ENCODE peak calls at places on chromosomes 3 and 15, in ten cellular contexts. N, W, R, D, L, K, Z, S, M and J are unnamed samples.

GRCh38 chr3:142651711-142652110 is 55.5 kb downstream of the PLS1 start:
- DNase-seq in Z (no peak), L (no peak), M (no peak), D (peak; percentile 17), K (no peak), W (no peak), N (no peak), S (no peak), R (no peak), J (no peak)

GRCh38 chr15:34791701-34792100 is 3.6 kb downstream of the ACTC1 start:
- DNase-seq in D (no peak), M (no peak), W (no peak), L (no peak), R (no peak), Z (no peak), K (no peak), N (no peak), S (no peak), J (no peak)

GRCh38 chr3:145727416-145727930 is 433.5 kb downstream of the PLOD2 start:
- DNase-seq in M (no peak), N (no peak), K (no peak), L (no peak), D (no peak), Z (no peak), W (no peak), S (no peak), R (no peak), J (no peak)

GRCh38 chr15:48559270-48559669 is 86.2 kb downstream of the FBN1 start:
- DNase-seq in K (no peak), R (peak; percentile 71), Z (no peak), W (no peak), D (peak; percentile 95), S (no peak), N (no peak), L (no peak), M (no peak), J (no peak)

GRCh38 chr3:123764642-123765041 is 119.5 kb downstream of the MYLK start:
- DNase-seq in S (no peak), W (no peak), L (no peak), M (no peak), Z (no peak), N (no peak), D (no peak), R (no peak), K (peak; percentile 23), J (no peak)

GRCh38 chr3:129650256-129650872 is 43.9 kb upstream of the PLXND1 start:
- DNase-seq in L (peak; percentile 52), Z (no peak), W (no peak), N (peak; percentile 53), K (peak; percentile 86), M (peak; percentile 53), S (peak; percentile 68), R (peak; percentile 86), D (peak; percentile 81), J (peak; percentile 57)

GRCh38 chr15:62624541-62625399 is 417.8 kb upstream of the TPM1 start:
- DNase-seq in K (no peak), S (no peak), N (no peak), M (no peak), Z (no peak), R (no peak), L (no peak), D (peak; percentile 83), W (no peak), J (no peak)

GRCh38 chr3:47884603-47885002 is 81.7 kb downstream of the DHX30 start:
- DNase-seq in M (no peak), K (no peak), D (no peak), W (no peak), L (no peak), S (no peak), R (no peak), N (no peak), Z (no peak), J (no peak)

GRCh38 chr15:57527382-57528091 is 64.2 kb upstream of the MYZAP start:
- DNase-seq in W (peak; percentile 88), R (peak; percentile 71), N (no peak), K (peak; percentile 78), D (peak; percentile 88), S (no peak), Z (no peak), L (peak; percentile 44), M (no peak), J (peak; percentile 42)

GRCh38 chr3:66748175-66748876 is 247.5 kb upstream of the LRIG1 start:
- DNase-seq in N (no peak), Z (no peak), D (no peak), S (no peak), R (no peak), K (no peak), W (no peak), L (no peak), M (no peak), J (no peak)

GRCh38 chr3:16319723-16320122 is 54.7 kb downstream of the OXNAD1 start:
- DNase-seq in N (no peak), S (no peak), K (no peak), D (no peak), M (no peak), R (no peak), W (no peak), Z (no peak), L (no peak), J (no peak)

GRCh38 chr3:55630921-55631299 is 143.8 kb upstream of the WNT5A start:
- DNase-seq in S (no peak), Z (no peak), K (no peak), D (no peak), R (no peak), N (no peak), M (no peak), L (no peak), W (no peak), J (no peak)

GRCh38 chr15:22850055-22850454 is 11.6 kb downstream of the NIPA2 start:
- DNase-seq in K (no peak), R (no peak), L (no peak), Z (no peak), N (no peak), S (no peak), M (no peak), W (no peak), D (peak; percentile 76), J (no peak)

GRCh38 chr3:194857459-194858113 is 171.9 kb downstream of the FAM43A start:
- DNase-seq in Z (no peak), L (no peak), D (peak; percentile 54), R (no peak), M (no peak), W (no peak), K (no peak), N (no peak), S (no peak), J (no peak)

GRCh38 chr15:67543348-67543718 is 830 bp downstream of the MAP2K5 start:
- DNase-seq in N (peak; percentile 25), W (no peak), M (no peak), R (no peak), Z (no peak), S (no peak), L (no peak), D (no peak), K (no peak), J (no peak)

GRCh38 chr3:143207338-143207961 is 87.9 kb downstream of the CHST2 start:
- DNase-seq in R (no peak), M (no peak), K (peak; percentile 25), N (no peak), Z (no peak), S (no peak), L (no peak), D (peak; percentile 77), W (no peak), J (no peak)

GRCh38 chr3:120144267-120144666 is 50.0 kb upstream of the GSK3B start:
- DNase-seq in D (peak; percentile 55), W (no peak), Z (no peak), S (peak; percentile 34), R (no peak), K (no peak), N (no peak), L (no peak), M (no peak), J (no peak)

GRCh38 chr15:42405876-42406482 is 46.7 kb downstream of the CAPN3 start:
- DNase-seq in N (no peak), R (no peak), S (no peak), K (no peak), D (no peak), Z (no peak), W (no peak), L (no peak), M (no peak), J (no peak)

GRCh38 chr3:5122741-5123706 is 932 bp downstream of the ARL8B start:
- DNase-seq in N (peak; percentile 5), M (peak; percentile 5), L (peak; percentile 29), Z (no peak), S (peak; percentile 36), D (peak; percentile 84), R (peak; percentile 68), W (no peak), K (peak; percentile 40), J (peak; percentile 10)

GRCh38 chr3:112308151-112308911 is 14.3 kb upstream of the SLC9C1 start:
- DNase-seq in R (no peak), S (no peak), D (peak; percentile 85), L (no peak), Z (no peak), W (no peak), K (no peak), M (no peak), N (no peak), J (no peak)

GRCh38 chr3:64666171-64666581 is 21.6 kb downstream of the ADAMTS9 start:
- DNase-seq in D (peak; percentile 59), W (no peak), L (no peak), N (no peak), R (no peak), K (no peak), S (no peak), M (no peak), Z (no peak), J (no peak)

GRCh38 chr3:146091397-146091796 is 69.6 kb downstream of the PLOD2 start:
- DNase-seq in D (no peak), N (no peak), K (no peak), M (no peak), Z (no peak), R (no peak), L (no peak), S (no peak), W (no peak), J (no peak)

GRCh38 chr15:75811616-75812015 is 31.6 kb upstream of the UBE2Q2 start:
- DNase-seq in K (no peak), Z (no peak), R (no peak), L (no peak), N (no peak), M (no peak), D (no peak), W (no peak), S (no peak), J (no peak)

GRCh38 chr3:18720543-18720942 is 295.4 kb upstream of the SATB1 start:
- DNase-seq in L (no peak), S (no peak), W (no peak), N (no peak), Z (no peak), M (no peak), R (no peak), K (no peak), D (no peak), J (no peak)

GRCh38 chr3:127970966-127971592 is 56.0 kb downstream of the KBTBD12 start:
- DNase-seq in Z (no peak), N (peak; percentile 65), M (peak; percentile 4), L (peak; percentile 14), D (peak; percentile 50), K (peak; percentile 53), R (no peak), W (peak; percentile 53), S (no peak), J (no peak)

GRCh38 chr15:58387130-58387529 is 44.7 kb upstream of the LIPC start:
- DNase-seq in D (peak; percentile 61), R (no peak), S (no peak), W (no peak), L (no peak), M (no peak), Z (no peak), K (no peak), N (no peak), J (no peak)

GRCh38 chr15:57183614-57184344 is 192.5 kb upstream of the CGNL1 start:
- DNase-seq in R (no peak), Z (no peak), S (no peak), L (no peak), K (no peak), N (no peak), W (no peak), M (no peak), D (peak; percentile 54), J (no peak)

GRCh38 chr3:84965141-84965540 is 6.4 kb downstream of the CADM2 start:
- DNase-seq in R (no peak), L (no peak), N (peak; percentile 83), W (no peak), K (peak; percentile 42), D (peak; percentile 52), Z (no peak), M (no peak), S (no peak), J (no peak)